ENCODE peak calls at places on chromosomes 11 and 22, in five cellular contexts. G is IMR-90, T is cardiac fibroblast, Z is left lung, B is tibial nerve. H is an unnamed sample.

GRCh38 chr11:64566042-64566914 is 24.7 kb upstream of the SLC22A12 start:
- DNase-seq in G (peak), T (peak), Z (peak), B (peak), H (no peak)

GRCh38 chr11:86099727-86100320 is 30.9 kb upstream of the PICALM start:
- DNase-seq in G (peak), T (peak), Z (no peak), B (no peak), H (no peak)

GRCh38 chr11:78057462-78058055 is 6.1 kb upstream of the THRSP start:
- DNase-seq in G (no peak), T (no peak), Z (no peak), B (no peak), H (no peak)

GRCh38 chr11:71222318-71223080 is 29.9 kb downstream of the SHANK2 start:
- DNase-seq in G (no peak), T (no peak), Z (peak), B (no peak), H (no peak)

GRCh38 chr22:47382164-47382890 is 619.9 kb downstream of the TBC1D22A start:
- DNase-seq in G (no peak), T (no peak), Z (peak), B (no peak), H (no peak)

GRCh38 chr22:17152971-17153370 is 6.1 kb downstream of the HDHD5 start:
- DNase-seq in G (no peak), T (no peak), Z (no peak), B (no peak), H (no peak)

GRCh38 chr11:89184021-89184420 is 6.3 kb downstream of the TYR start:
- DNase-seq in G (peak), T (no peak), Z (no peak), B (no peak), H (no peak)

GRCh38 chr11:55806248-55806647 is 4.9 kb upstream of the OR5L1 start:
- DNase-seq in G (no peak), T (no peak), Z (no peak), B (no peak), H (no peak)

GRCh38 chr22:37214431-37215025 is 2.3 kb upstream of the SSTR3 start:
- DNase-seq in G (no peak), T (no peak), Z (no peak), B (no peak), H (no peak)

GRCh38 chr11:12731841-12732336 is 57.7 kb downstream of the TEAD1 start:
- DNase-seq in G (peak), T (peak), Z (no peak), B (no peak), H (no peak)

GRCh38 chr11:10314199-10315072 is 9.6 kb downstream of the ADM start:
- DNase-seq in G (peak), T (peak), Z (no peak), B (no peak), H (no peak)

GRCh38 chr11:82194521-82194920 is 539.1 kb downstream of the FAM181B start:
- DNase-seq in G (no peak), T (no peak), Z (no peak), B (no peak), H (no peak)

GRCh38 chr11:67113231-67113721 is 5.8 kb upstream of the KDM2A start:
- DNase-seq in G (no peak), T (no peak), Z (no peak), B (no peak), H (no peak)

GRCh38 chr11:13278620-13279486 is 1.3 kb downstream of the BMAL1 start:
- DNase-seq in G (no peak), T (no peak), Z (peak), B (no peak), H (no peak)

GRCh38 chr11:117868815-117869642 is 7.4 kb downstream of the FXYD6 start:
- DNase-seq in G (no peak), T (no peak), Z (no peak), B (no peak), H (no peak)

GRCh38 chr22:47053013-47053864 is 290.8 kb downstream of the TBC1D22A start:
- DNase-seq in G (no peak), T (no peak), Z (no peak), B (no peak), H (no peak)

GRCh38 chr22:35631597-35631996 is 14.5 kb upstream of the MB start:
- DNase-seq in G (no peak), T (peak), Z (peak), B (no peak), H (no peak)

GRCh38 chr11:46855863-46856262 is 9.8 kb upstream of the CKAP5 start:
- DNase-seq in G (no peak), T (no peak), Z (no peak), B (no peak), H (no peak)

GRCh38 chr11:7383406-7383805 is 101.9 kb upstream of the OLFML1 start:
- DNase-seq in G (no peak), T (no peak), Z (no peak), B (no peak), H (no peak)

GRCh38 chr11:45852712-45853101 is 5.4 kb downstream of the CRY2 start:
- DNase-seq in G (no peak), T (no peak), Z (no peak), B (no peak), H (no peak)

GRCh38 chr11:19209617-19210016 is 7.8 kb upstream of the CSRP3 start:
- DNase-seq in G (no peak), T (no peak), Z (no peak), B (no peak), H (no peak)

GRCh38 chr11:73399159-73400090 is 23.2 kb downstream of the RELT start:
- DNase-seq in G (peak), T (peak), Z (no peak), B (no peak), H (no peak)

GRCh38 chr11:32434387-32435151 is 770 bp downstream of the WT1 start:
- DNase-seq in G (no peak), T (peak), Z (no peak), B (no peak), H (no peak)

GRCh38 chr11:32435947-32436750 is 810 bp upstream of the WT1 start:
- DNase-seq in G (no peak), T (peak), Z (no peak), B (no peak), H (no peak)

GRCh38 chr11:32436751-32437405 is 1.5 kb upstream of the WT1 start:
- DNase-seq in G (no peak), T (peak), Z (no peak), B (no peak), H (no peak)

GRCh38 chr11:32435152-32435480 is 223 bp downstream of the WT1 start:
- DNase-seq in G (no peak), T (peak), Z (no peak), B (no peak), H (no peak)

DNA sequence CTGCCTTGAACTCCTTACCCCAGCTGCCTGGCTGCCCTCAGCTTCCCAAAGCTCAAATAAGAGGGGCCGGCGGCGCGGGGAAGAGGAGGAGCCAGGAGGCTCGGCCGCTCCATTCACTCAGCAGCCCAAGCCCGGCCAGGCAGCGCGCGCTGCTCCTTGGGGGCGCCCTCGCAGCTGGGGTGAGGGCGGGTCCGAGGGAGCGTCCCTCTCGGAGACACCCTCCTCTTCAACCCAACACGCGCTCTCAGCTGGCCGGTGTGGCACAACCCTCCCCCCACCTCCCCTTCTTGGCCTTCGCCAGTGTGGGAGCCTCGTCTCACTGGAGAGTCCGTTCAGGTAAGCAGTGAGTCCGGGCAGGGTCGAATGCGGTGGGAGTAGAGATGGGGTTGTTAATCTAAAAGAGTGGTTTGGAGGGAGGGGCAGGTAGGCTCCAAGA is at the start of gene WT1:
- DNase-seq in G (no peak), T (peak), Z (no peak), B (no peak), H (no peak)
- H3K4me3 ChIP-seq in G (no peak), T (peak), Z (peak), B (peak), H (peak)

GRCh38 chr11:97428247-97428646 is 1038.4 kb downstream of the JRKL start:
- DNase-seq in G (no peak), T (no peak), Z (no peak), B (no peak), H (no peak)
- TF ChIP-seq CTCF in G (no peak), T (no peak), Z (no peak), B (no peak), H (no peak)

GRCh38 chr22:39176067-39176621 is 23.7 kb upstream of the CBX7 start:
- DNase-seq in G (peak), T (peak), Z (peak), B (peak), H (no peak)
- H3K4me3 ChIP-seq in G (no peak), T (no peak), Z (no peak), B (no peak), H (no peak)

GRCh38 chr11:113602483-113602882 is 103.6 kb downstream of the TMPRSS5 start:
- DNase-seq in G (no peak), T (no peak), Z (no peak), B (no peak), H (no peak)
- TF ChIP-seq CTCF in G (no peak), T (no peak), Z (no peak), B (no peak), H (no peak)

GRCh38 chr11:1389932-1390587 is at the start of gene BRSK2:
- DNase-seq in G (no peak), T (no peak), Z (no peak), B (no peak), H (no peak)

GRCh38 chr11:1392561-1392960 is 2.8 kb downstream of the BRSK2 start:
- DNase-seq in G (no peak), T (no peak), Z (no peak), B (no peak), H (no peak)

GRCh38 chr11:1392111-1392510 is 2.4 kb downstream of the BRSK2 start:
- DNase-seq in G (no peak), T (no peak), Z (no peak), B (no peak), H (no peak)

GRCh38 chr11:1390603-1391164 is 950 bp downstream of the BRSK2 start:
- DNase-seq in G (peak), T (no peak), Z (no peak), B (no peak), H (no peak)

DNA sequence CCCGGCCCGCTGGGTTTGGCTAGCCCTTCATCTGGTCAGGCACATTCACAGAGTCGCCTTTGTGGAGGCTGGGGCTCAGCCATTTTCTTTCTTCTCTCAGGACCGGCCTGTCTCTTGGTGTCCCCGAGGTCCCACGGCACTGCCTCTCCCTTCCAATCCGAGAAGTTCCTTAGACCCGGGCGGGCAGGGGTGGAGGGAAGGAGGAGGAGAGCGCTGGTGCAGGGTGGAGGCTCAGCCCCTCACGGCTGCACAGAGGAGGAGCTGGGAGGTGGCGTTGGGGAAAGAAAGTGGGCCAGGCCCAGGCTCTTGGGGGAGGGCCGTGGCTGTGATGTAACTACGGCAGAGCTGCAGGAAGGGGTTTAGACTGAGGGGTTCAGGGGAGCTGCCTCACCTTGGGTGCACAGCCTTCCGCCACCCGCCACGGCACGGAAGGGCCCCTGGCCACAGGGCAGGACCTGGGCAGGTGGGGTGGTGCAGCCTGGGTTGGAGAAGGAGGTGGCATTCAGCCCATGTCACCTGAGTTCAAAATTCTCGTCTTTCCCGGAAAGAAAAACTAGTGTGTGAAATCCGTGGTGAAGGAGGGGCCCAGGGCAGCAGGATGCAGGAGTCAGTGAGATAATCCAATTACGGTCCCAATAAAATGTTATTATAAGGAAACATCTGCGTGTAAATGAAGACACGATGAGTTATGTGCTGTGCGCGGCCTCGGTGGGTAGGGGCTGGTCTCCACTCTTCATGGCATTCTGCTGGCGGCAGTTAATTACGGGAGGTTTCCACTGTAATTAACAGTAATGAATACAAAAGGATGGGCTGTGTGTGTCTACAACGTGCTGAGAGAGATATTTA is 1.7 kb downstream of the BRSK2 start:
- DNase-seq in G (no peak), T (no peak), Z (no peak), B (no peak), H (no peak)
- H3K4me3 ChIP-seq in G (no peak), T (no peak), Z (no peak), B (peak), H (peak)

GRCh38 chr11:17408026-17408425 is 19.6 kb upstream of the KCNJ11 start:
- DNase-seq in G (no peak), T (no peak), Z (no peak), B (no peak), H (no peak)

GRCh38 chr11:17411418-17411817 is 23.0 kb upstream of the KCNJ11 start:
- DNase-seq in G (no peak), T (no peak), Z (no peak), B (no peak), H (no peak)

GRCh38 chr11:17412488-17413180 is 24.2 kb upstream of the KCNJ11 start:
- DNase-seq in G (no peak), T (no peak), Z (no peak), B (no peak), H (no peak)

GRCh38 chr11:17408641-17409040 is 20.2 kb upstream of the KCNJ11 start:
- DNase-seq in G (no peak), T (no peak), Z (no peak), B (no peak), H (no peak)

GRCh38 chr11:17410606-17411379 is 22.3 kb upstream of the KCNJ11 start:
- DNase-seq in G (no peak), T (no peak), Z (no peak), B (no peak), H (no peak)
- TF ChIP-seq CTCF in G (no peak), T (no peak), Z (no peak), B (no peak), H (no peak)

GRCh38 chr11:112784323-112785073 is 176.7 kb upstream of the NCAM1 start:
- DNase-seq in G (no peak), T (peak), Z (peak), B (peak), H (peak)
- H3K4me3 ChIP-seq in G (no peak), T (peak), Z (no peak), B (no peak), H (peak)

DNA sequence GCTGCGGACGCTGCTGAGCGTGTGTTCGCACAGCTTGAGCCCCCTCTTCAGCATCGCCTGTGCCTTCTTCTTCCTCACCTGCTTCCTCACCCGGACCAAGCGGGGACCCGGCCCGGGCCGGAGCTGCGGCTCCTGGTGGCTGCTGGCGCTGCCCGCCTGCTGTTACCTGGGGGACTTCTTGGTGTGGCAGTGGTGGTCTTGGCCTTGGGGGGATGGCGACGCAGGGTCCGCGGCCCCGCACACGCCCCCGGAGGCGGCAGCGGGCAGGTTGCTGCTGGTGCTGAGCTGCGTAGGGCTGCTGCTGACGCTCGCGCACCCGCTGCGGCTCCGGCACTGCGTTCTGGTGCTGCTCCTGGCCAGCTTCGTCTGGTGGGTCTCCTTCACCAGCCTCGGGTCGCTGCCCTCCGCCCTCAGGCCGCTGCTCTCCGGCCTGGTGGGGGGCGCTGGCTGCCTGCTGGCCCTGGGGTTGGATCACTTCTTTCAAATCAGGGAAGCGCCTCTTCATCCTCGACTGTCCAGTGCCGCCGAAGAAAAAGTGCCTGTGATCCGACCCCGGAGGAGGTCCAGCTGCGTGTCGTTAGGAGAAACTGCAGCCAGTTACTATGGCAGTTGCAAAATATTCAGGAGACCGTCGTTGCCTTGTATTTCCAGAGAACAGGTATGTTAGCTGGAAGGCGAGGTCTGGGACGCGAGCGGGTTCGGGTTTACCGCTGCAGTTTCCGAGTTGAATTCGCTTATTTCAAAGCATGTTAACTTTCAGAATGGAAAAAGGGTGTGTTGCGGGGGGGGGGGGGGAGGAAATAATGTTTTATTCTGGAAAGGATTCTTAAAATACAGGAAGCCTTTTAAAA is 1.0 kb downstream of the PDE3B start:
- DNase-seq in G (no peak), T (peak), Z (peak), B (no peak), H (no peak)
- TF ChIP-seq CTCF in G (no peak), T (no peak), Z (no peak), B (peak), H (peak)

H was measured in epithelial cell of proximal tubule.